ENCODE peak calls at places on chromosomes 5 and 9, in four cellular contexts. D is fibroblast of pulmonary artery, N is tibial nerve, L is spleen. Y is an unnamed sample.

GRCh38 chr5:17816947-17817346 is 182.7 kb downstream of the TAF11L14 start:
- DNase-seq in N (no peak), L (no peak), D (no peak), Y (no peak)

GRCh38 chr9:90169490-90169889 is 473.1 kb downstream of the DIRAS2 start:
- DNase-seq in N (no peak), L (no peak), D (no peak), Y (no peak)

GRCh38 chr5:135718151-135718550 is 116.3 kb upstream of the SLC25A48 start:
- DNase-seq in L (no peak), N (no peak), D (no peak), Y (peak)

GRCh38 chr5:59607126-59607807 is 286.3 kb downstream of the PDE4D start:
- DNase-seq in L (no peak), N (no peak), D (no peak), Y (no peak)

GRCh38 chr9:127809002-127809561 is 6.4 kb downstream of the FPGS start:
- DNase-seq in L (no peak), N (no peak), D (no peak), Y (no peak)

GRCh38 chr5:59760798-59761348 is 132.7 kb downstream of the PDE4D start:
- DNase-seq in D (peak), L (no peak), N (no peak), Y (peak)

GRCh38 chr5:142576303-142576702 is 109.6 kb downstream of the FGF1 start:
- DNase-seq in N (no peak), L (no peak), D (peak), Y (no peak)

GRCh38 chr9:70160672-70161413 is 97.9 kb upstream of the SMC5 start:
- DNase-seq in D (no peak), N (no peak), L (no peak), Y (no peak)

GRCh38 chr9:93120846-93121315 is 13.2 kb downstream of the NINJ1 start:
- DNase-seq in D (no peak), N (no peak), L (peak), Y (no peak)

GRCh38 chr5:125196479-125197183 is 450.2 kb upstream of the ZNF608 start:
- DNase-seq in L (no peak), N (no peak), D (no peak), Y (no peak)

GRCh38 chr5:40390286-40391253 is 289.1 kb upstream of the PTGER4 start:
- DNase-seq in D (no peak), N (no peak), L (no peak), Y (no peak)

GRCh38 chr5:21791304-21791703 is 1061.8 kb downstream of the CDH12 start:
- DNase-seq in D (no peak), L (no peak), N (no peak), Y (no peak)

GRCh38 chr5:170848033-170848432 is 13.8 kb upstream of the RANBP17 start:
- DNase-seq in N (no peak), L (no peak), D (no peak), Y (peak)

GRCh38 chr5:128695791-128696520 is 157.9 kb upstream of the FBN2 start:
- DNase-seq in D (no peak), N (no peak), L (no peak), Y (no peak)

GRCh38 chr5:115295775-115296129 is 702 bp downstream of the CCDC112 start:
- DNase-seq in L (no peak), D (no peak), N (no peak), Y (no peak)

GRCh38 chr5:123157797-123158528 is 68.9 kb downstream of the PRDM6 start:
- DNase-seq in D (peak), N (no peak), L (no peak), Y (peak)

GRCh38 chr5:72878854-72879253 is 62.4 kb downstream of the TNPO1 start:
- DNase-seq in L (no peak), N (no peak), D (no peak), Y (no peak)

GRCh38 chr5:179438041-179438441 is 92.8 kb upstream of the ADAMTS2 start:
- DNase-seq in N (no peak), L (peak), D (peak), Y (no peak)

GRCh38 chr5:111999286-111999685 is 242.3 kb upstream of the NREP start:
- DNase-seq in N (no peak), D (peak), L (no peak), Y (peak)

GRCh38 chr5:51988561-51988960 is 605.3 kb downstream of the ISL1 start:
- DNase-seq in N (no peak), D (no peak), L (no peak), Y (no peak)

GRCh38 chr9:105881654-105882349 is 187.5 kb downstream of the TMEM38B start:
- DNase-seq in D (peak), N (peak), L (peak), Y (peak)

GRCh38 chr5:67648201-67648671 is 451.6 kb upstream of the CD180 start:
- DNase-seq in D (peak), L (no peak), N (peak), Y (peak)

GRCh38 chr9:125494555-125494920 is 212.5 kb downstream of the MAPKAP1 start:
- DNase-seq in D (no peak), N (no peak), L (no peak), Y (peak)

GRCh38 chr5:74054139-74054538 is 428.1 kb downstream of the ARHGEF28 start:
- DNase-seq in N (no peak), L (no peak), D (no peak), Y (no peak)

GRCh38 chr9:108410161-108410560 is 445.6 kb downstream of the ACTL7B start:
- DNase-seq in D (no peak), L (no peak), N (no peak), Y (no peak)

GRCh38 chr5:68068204-68068603 is 147.4 kb upstream of the PIK3R1 start:
- DNase-seq in D (no peak), L (no peak), N (no peak), Y (peak)

GRCh38 chr5:93570294-93571110 is 10.5 kb downstream of the NR2F1-AS1 start:
- DNase-seq in D (no peak), L (peak), N (no peak), Y (no peak)
- H3K4me3 ChIP-seq in D (no peak), L (peak), N (no peak), Y (no peak)

DNA sequence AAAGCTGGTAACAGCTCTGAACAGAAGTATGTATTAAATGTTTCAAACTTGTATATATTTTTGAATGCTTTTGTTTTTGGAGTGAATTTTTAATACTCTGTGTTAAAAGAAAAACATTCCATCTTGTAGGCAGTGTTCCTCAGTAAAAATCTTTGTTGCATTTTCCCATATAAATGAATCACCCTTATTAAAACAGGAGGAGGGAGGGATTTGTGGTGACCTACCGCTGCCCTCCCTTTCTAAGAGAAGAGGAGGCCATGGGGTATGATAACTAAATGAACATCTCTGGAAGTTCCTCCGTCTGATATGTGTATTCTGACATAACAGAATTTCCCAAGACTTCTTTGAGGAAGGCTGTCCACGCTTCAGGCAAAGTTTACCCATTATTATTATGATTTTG is 53.4 kb downstream of the INIP start:
- DNase-seq in L (no peak), N (no peak), D (no peak), Y (no peak)
- TF ChIP-seq CTCF in L (no peak), N (no peak), D (no peak), Y (no peak)

DNA sequence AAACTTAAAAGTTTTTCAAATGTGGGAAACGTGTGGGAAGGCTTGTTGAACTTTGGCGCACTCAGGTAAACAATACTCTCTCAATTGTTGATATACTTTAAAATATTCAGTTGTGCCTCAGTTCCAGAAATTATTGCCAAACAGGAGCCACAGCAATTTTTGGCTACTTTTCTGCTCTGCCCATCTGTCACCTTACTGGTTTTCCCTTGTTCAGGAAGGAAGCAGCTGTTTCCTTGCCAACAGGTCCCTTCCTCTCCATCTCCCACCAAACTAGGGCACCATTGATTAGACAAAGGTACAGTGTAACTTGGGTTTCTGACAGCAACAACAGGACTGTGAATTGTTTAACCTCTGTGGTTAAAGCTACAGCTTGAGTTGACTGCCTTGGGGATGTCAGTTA is 76.8 kb downstream of the PIP5K1B start:
- DNase-seq in D (no peak), L (no peak), N (no peak), Y (no peak)
- H3K4me3 ChIP-seq in D (no peak), L (no peak), N (no peak), Y (no peak)

DNA sequence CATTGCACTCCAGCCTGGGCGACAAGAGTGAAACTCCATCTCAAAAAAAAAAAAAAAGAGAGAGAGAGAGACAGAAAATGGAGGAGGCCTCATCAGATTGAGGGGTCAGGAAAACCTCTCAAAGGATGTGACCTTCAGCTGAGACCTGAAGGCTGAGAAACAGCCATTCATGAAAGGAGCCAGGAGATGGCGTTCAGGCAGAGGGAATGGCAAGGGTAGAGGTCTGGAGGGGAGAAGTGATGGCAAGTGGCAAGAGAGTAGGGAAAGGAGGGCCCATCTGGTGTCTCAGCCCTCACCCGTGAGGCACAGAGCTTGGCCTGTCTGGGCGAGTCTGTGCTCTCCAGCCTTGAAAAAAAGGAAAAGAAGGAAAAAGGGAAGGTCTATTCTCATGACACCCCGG is 17.0 kb downstream of the CAMK2A start:
- DNase-seq in L (no peak), D (peak), N (no peak), Y (peak)
- TF ChIP-seq CTCF in L (peak), D (peak), N (peak), Y (peak)

DNA sequence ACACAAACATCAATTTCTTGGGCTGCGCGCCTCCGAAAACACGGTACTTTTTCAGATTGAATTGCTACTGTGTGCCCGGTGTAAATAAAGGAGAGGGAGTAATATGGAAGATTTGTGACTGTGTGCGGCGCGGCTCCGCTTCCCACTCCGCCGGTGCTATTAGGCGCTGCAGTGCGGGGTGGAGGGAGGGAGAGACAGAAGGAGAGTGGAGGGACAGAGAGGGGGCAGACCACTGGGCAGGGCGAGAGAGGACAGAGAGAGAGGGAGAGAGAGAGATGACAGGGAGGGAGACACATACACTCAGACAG is 24.8 kb upstream of the RNU6ATAC start:
- DNase-seq in N (peak), L (peak), D (no peak), Y (no peak)
- H3K4me3 ChIP-seq in N (no peak), L (no peak), D (no peak), Y (no peak)

GRCh38 chr5:176410486-176411180 is 5.7 kb downstream of the CLTB start:
- DNase-seq in L (no peak), N (no peak), D (no peak), Y (no peak)
- TF ChIP-seq CTCF in L (no peak), N (no peak), D (no peak), Y (no peak)

DNA sequence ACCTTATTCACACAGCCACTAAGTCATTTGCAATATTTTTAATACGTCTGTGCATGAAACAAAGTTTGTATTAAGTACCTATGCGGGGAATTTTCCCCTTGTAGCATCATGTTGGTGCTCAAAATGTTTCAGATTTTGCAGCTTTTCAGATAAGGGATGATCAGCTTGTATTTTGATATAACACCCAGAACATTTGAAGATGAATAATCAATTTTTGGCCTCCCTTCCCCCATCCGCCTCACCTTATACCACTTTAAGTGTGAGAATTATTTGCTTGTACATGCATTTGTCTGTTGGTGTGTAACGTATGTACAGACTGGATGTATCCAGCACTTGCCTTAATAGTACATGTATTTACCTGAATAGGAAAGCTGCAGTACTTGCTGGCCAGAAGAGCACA is 1.7 kb downstream of the JAK2 start:
- DNase-seq in L (no peak), D (no peak), N (no peak), Y (no peak)
- H3K4me3 ChIP-seq in L (peak), D (peak), N (no peak), Y (peak)

DNA sequence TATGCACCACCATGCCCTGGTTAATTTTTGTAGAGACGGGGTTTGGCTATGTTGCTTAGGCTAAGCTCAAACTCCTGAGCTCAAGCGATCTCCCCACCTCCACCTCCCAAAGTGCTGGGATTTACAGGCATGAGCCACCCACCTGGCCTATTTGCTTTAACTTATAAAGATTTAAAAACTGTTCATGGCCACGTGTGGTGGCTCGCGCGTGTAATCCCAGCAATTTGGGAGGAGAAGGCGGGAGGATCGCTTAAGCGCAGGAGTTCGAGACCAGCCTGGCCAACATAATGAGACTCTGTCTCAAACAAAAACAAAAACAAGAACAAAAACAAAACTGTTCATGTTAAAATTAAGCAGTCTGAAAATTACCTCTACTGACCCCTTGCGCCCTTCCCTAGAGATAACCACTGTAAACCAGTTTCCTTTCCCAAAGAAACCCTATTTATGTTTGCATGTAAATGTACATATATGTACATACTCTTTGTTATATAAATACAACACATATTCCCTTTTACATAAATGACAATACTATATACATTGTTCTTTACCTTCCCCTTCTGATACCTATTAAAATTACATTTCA is 1.5 kb downstream of the AK6 start:
- DNase-seq in D (no peak), N (no peak), L (no peak), Y (no peak)
- TF ChIP-seq CTCF in D (no peak), N (no peak), L (no peak), Y (no peak)

DNA sequence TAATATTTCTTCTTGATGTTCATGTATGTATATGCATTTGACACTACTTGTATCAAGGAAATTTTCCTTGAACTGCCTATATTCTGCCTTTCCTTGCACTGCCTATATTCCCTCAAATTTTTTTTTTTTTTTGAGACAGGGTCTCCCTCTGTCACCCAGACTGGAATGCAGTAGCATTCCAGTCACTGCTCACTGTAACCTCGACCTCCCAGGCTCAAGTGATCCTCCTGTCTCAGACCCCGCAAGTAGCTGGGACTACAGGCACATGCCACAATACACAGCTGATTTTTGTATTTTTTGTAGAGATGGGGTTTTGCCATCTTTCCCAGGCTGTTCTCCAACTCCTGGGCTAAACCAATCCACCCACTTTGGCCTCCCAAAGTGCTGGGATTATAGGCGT is 4.1 kb downstream of the HMGCS1 start:
- DNase-seq in L (no peak), N (no peak), D (no peak), Y (no peak)
- H3K4me3 ChIP-seq in L (no peak), N (no peak), D (peak), Y (no peak)

GRCh38 chr5:169347786-169348185 is 46.8 kb upstream of the SLIT3 start:
- DNase-seq in D (peak), N (no peak), L (no peak), Y (peak)

GRCh38 chr5:169339869-169340268 is 38.9 kb upstream of the SLIT3 start:
- DNase-seq in L (no peak), N (no peak), D (no peak), Y (no peak)

GRCh38 chr5:169344629-169345028 is 43.7 kb upstream of the SLIT3 start:
- DNase-seq in L (no peak), D (no peak), N (no peak), Y (peak)

DNA sequence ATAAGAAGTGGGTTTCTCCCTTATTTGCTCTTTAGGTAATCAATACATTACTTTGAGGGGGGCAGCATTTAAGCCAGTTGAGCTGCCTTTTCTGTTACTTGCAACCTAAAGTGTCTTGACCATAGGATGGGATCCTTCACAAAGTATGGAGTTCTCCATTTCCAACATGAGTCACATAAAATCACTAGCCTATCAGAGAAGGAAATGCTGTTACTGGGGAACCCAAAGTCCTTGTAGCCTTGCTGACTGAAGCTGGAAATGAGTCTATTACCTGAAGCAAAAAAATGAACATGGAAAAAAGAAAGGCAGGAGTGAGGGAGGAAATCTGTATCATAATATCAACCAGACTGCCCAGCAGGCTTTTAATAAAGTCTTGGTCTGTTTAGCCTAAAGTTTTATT is 42.8 kb upstream of the SLIT3 start:
- DNase-seq in D (no peak), N (no peak), L (no peak), Y (no peak)
- TF ChIP-seq CTCF in D (no peak), N (no peak), L (no peak), Y (no peak)